ENCODE peak calls at places on chromosomes 16 and 17, in eight cellular contexts. Q, B, L, Y, V, H, J and K are unnamed samples.

GRCh38 chr16:16887193-16887592 is 508.3 kb downstream of the NPIPA7 start:
- DNase-seq in Q (no peak), B (no peak), L (no peak), Y (no peak), V (no peak), H (no peak), J (no peak), K (no peak)

GRCh38 chr16:70433456-70434103 is 5.3 kb downstream of the ST3GAL2 start:
- DNase-seq in Q (no peak), B (peak), L (peak), Y (no peak), V (no peak), H (no peak), J (no peak), K (peak)

GRCh38 chr17:39626671-39627169 is at the start of gene PPP1R1B:
- DNase-seq in Q (no peak), B (peak), L (no peak), Y (no peak), V (no peak), H (no peak), J (no peak), K (no peak)

GRCh38 chr17:44541884-44542581 is 15.3 kb upstream of the FZD2 start:
- DNase-seq in Q (no peak), B (no peak), L (no peak), Y (no peak), V (no peak), H (no peak), J (no peak), K (no peak)

GRCh38 chr16:78709137-78709871 is 609.9 kb downstream of the WWOX start:
- DNase-seq in Q (no peak), B (peak), L (no peak), Y (no peak), V (no peak), H (no peak), J (no peak), K (no peak)

GRCh38 chr17:5837055-5837491 is 233.1 kb upstream of the WSCD1 start:
- DNase-seq in Q (no peak), B (no peak), L (no peak), Y (no peak), V (no peak), H (peak), J (no peak), K (no peak)

GRCh38 chr17:10182785-10183184 is 15.6 kb downstream of the GAS7 start:
- DNase-seq in Q (no peak), B (no peak), L (no peak), Y (no peak), V (no peak), H (no peak), J (no peak), K (no peak)

GRCh38 chr17:44610331-44610730 is 45.9 kb upstream of the MEIOC start:
- DNase-seq in Q (no peak), B (no peak), L (no peak), Y (no peak), V (no peak), H (no peak), J (no peak), K (no peak)

GRCh38 chr17:29848737-29849136 is 81.3 kb downstream of the SSH2 start:
- DNase-seq in Q (no peak), B (no peak), L (no peak), Y (no peak), V (no peak), H (no peak), J (no peak), K (no peak)

GRCh38 chr17:66538776-66539175 is 236.4 kb downstream of the PRKCA start:
- DNase-seq in Q (no peak), B (peak), L (no peak), Y (no peak), V (no peak), H (no peak), J (no peak), K (no peak)

GRCh38 chr17:2749784-2750181 is 331 bp upstream of the CCDC92B start:
- DNase-seq in Q (peak), B (peak), L (peak), Y (peak), V (peak), H (peak), J (peak), K (peak)

GRCh38 chr17:81365601-81366585 is 29.4 kb upstream of the BAHCC1 start:
- DNase-seq in Q (no peak), B (peak), L (peak), Y (peak), V (no peak), H (no peak), J (no peak), K (no peak)

GRCh38 chr16:20867585-20867984 is 32.6 kb downstream of the DCUN1D3 start:
- DNase-seq in Q (no peak), B (no peak), L (no peak), Y (no peak), V (no peak), H (no peak), J (no peak), K (no peak)

GRCh38 chr17:64024781-64025731 is 4.6 kb upstream of the ICAM2 start:
- DNase-seq in Q (peak), B (no peak), L (no peak), Y (peak), V (peak), H (no peak), J (no peak), K (no peak)

GRCh38 chr17:75088902-75089417 is 1.2 kb downstream of the SLC16A5 start:
- DNase-seq in Q (no peak), B (no peak), L (peak), Y (no peak), V (no peak), H (no peak), J (no peak), K (no peak)

GRCh38 chr17:77888242-77889134 is 70.0 kb upstream of the TNRC6C start:
- DNase-seq in Q (no peak), B (no peak), L (no peak), Y (no peak), V (peak), H (no peak), J (no peak), K (no peak)

GRCh38 chr17:69067274-69068047 is 6.7 kb upstream of the ABCA9 start:
- DNase-seq in Q (no peak), B (no peak), L (no peak), Y (no peak), V (no peak), H (no peak), J (no peak), K (no peak)

GRCh38 chr17:82330322-82331239 is 3.0 kb downstream of the SECTM1 start:
- DNase-seq in Q (no peak), B (peak), L (no peak), Y (no peak), V (no peak), H (peak), J (no peak), K (no peak)

GRCh38 chr17:68851875-68852274 is 103.3 kb downstream of the ABCA8 start:
- DNase-seq in Q (no peak), B (no peak), L (no peak), Y (no peak), V (no peak), H (no peak), J (no peak), K (no peak)

GRCh38 chr16:50502616-50503000 is 45.6 kb upstream of the NKD1 start:
- DNase-seq in Q (no peak), B (no peak), L (no peak), Y (no peak), V (no peak), H (no peak), J (no peak), K (no peak)

GRCh38 chr16:5058476-5058875 is 7.3 kb downstream of the C16orf89 start:
- DNase-seq in Q (no peak), B (peak), L (no peak), Y (no peak), V (no peak), H (no peak), J (no peak), K (no peak)

GRCh38 chr16:49023095-49023494 is 258.5 kb downstream of the CBLN1 start:
- DNase-seq in Q (no peak), B (no peak), L (no peak), Y (no peak), V (no peak), H (no peak), J (no peak), K (no peak)

GRCh38 chr16:68369697-68370096 is 58.9 kb downstream of the PRMT7 start:
- DNase-seq in Q (no peak), B (no peak), L (peak), Y (peak), V (peak), H (no peak), J (no peak), K (no peak)

GRCh38 chr16:12097523-12098428 is 121.2 kb downstream of the SNX29 start:
- DNase-seq in Q (no peak), B (no peak), L (no peak), Y (no peak), V (no peak), H (peak), J (no peak), K (no peak)

GRCh38 chr17:9401434-9401833 is 174.2 kb downstream of the STX8 start:
- DNase-seq in Q (no peak), B (no peak), L (no peak), Y (no peak), V (no peak), H (no peak), J (no peak), K (no peak)

GRCh38 chr17:71765437-71765836 is 355.4 kb upstream of the SOX9 start:
- DNase-seq in Q (no peak), B (no peak), L (no peak), Y (no peak), V (no peak), H (no peak), J (no peak), K (no peak)

GRCh38 chr17:63698381-63698885 is 1.5 kb downstream of the LIMD2 start:
- DNase-seq in Q (no peak), B (no peak), L (no peak), Y (peak), V (no peak), H (no peak), J (no peak), K (no peak)

GRCh38 chr17:82900741-82901140 is 60.9 kb upstream of the ZNF750 start:
- DNase-seq in Q (no peak), B (no peak), L (no peak), Y (no peak), V (no peak), H (no peak), J (no peak), K (peak)

GRCh38 chr17:78900816-78901215 is 2.2 kb downstream of the CEP295NL start:
- DNase-seq in Q (no peak), B (no peak), L (no peak), Y (no peak), V (no peak), H (no peak), J (no peak), K (no peak)

GRCh38 chr17:57213180-57213825 is 43.0 kb upstream of the MSI2 start:
- DNase-seq in Q (no peak), B (no peak), L (no peak), Y (no peak), V (no peak), H (no peak), J (no peak), K (no peak)

GRCh38 chr17:48587276-48588073 is 2.6 kb downstream of the HOXB3 start:
- DNase-seq in Q (no peak), B (no peak), L (no peak), Y (no peak), V (no peak), H (no peak), J (no peak), K (no peak)

GRCh38 chr16:74563828-74564263 is 43.1 kb downstream of the GLG1 start:
- DNase-seq in Q (no peak), B (no peak), L (peak), Y (peak), V (no peak), H (no peak), J (no peak), K (no peak)

GRCh38 chr17:48262982-48263586 is 155.5 kb downstream of the SNX11 start:
- DNase-seq in Q (no peak), B (no peak), L (peak), Y (no peak), V (no peak), H (no peak), J (no peak), K (no peak)